ENCODE peak calls at places on chromosomes 12 and 14, in ten cellular contexts. Q is GM23338, O is mucosa of gallbladder, X is foreskin fibroblast, H is RWPE1, T is thoracic aorta, G is NCI-H1417 treated with DMSO at 0.1 percent for 48 hours, J is GM20000, P is anterior cingulate cortex, B is nucleus accumbens. V is an unnamed sample.

GRCh38 chr14:32509632-32510187 is 180.6 kb downstream of the AKAP6 start:
- DNase-seq in G (no peak), B (peak; percentile 87), O (peak; percentile 80), X (peak; percentile 91), J (no peak), H (peak; percentile 48), P (peak; percentile 29), Q (no peak), T (peak; percentile 54), V (no peak)

GRCh38 chr14:42078345-42078744 is 471.7 kb downstream of the LRFN5 start:
- DNase-seq in B (no peak), T (no peak), H (no peak), Q (no peak), O (no peak), G (no peak), J (no peak), P (no peak), X (no peak), V (no peak)

GRCh38 chr14:85702937-85703336 is 173.0 kb downstream of the FLRT2 start:
- DNase-seq in P (no peak), G (no peak), Q (no peak), B (no peak), T (no peak), X (peak; percentile 5), O (no peak), J (no peak), H (no peak), V (no peak)

GRCh38 chr12:53378705-53379388 is 1.1 kb upstream of the SP1 start:
- DNase-seq in B (no peak), T (no peak), O (no peak), J (no peak), H (no peak), X (no peak), G (no peak), Q (peak; percentile 39), P (no peak), V (peak; percentile 57)

GRCh38 chr12:132285991-132286681 is 43.3 kb downstream of the GALNT9 start:
- DNase-seq in G (no peak), J (no peak), T (peak; percentile 33), X (peak; percentile 26), P (no peak), Q (peak; percentile 48), H (peak; percentile 69), O (peak; percentile 66), B (no peak), V (peak; percentile 12)

GRCh38 chr12:55741978-55742377 is 944 bp upstream of the GDF11 start:
- DNase-seq in X (no peak), T (no peak), H (no peak), O (no peak), G (no peak), B (no peak), J (no peak), P (no peak), Q (no peak), V (no peak)

GRCh38 chr14:50676814-50677516 is 8.9 kb upstream of the SAV1 start:
- DNase-seq in Q (no peak), X (no peak), J (peak; percentile 21), P (no peak), G (no peak), T (no peak), B (no peak), O (no peak), H (no peak), V (no peak)

GRCh38 chr12:51360315-51360714 is 13.8 kb upstream of the CELA1 start:
- DNase-seq in G (no peak), H (no peak), P (no peak), B (no peak), J (no peak), Q (no peak), T (no peak), O (no peak), X (no peak), V (no peak)

GRCh38 chr14:57136669-57137068 is 132.0 kb downstream of the EXOC5 start:
- DNase-seq in O (no peak), X (no peak), B (peak; percentile 1), H (no peak), P (peak; percentile 5), T (no peak), G (no peak), J (no peak), Q (peak; percentile 18), V (no peak)

GRCh38 chr12:51759175-51759574 is 89.3 kb downstream of the FIGNL2 start:
- DNase-seq in P (no peak), X (peak; percentile 82), J (no peak), O (no peak), H (no peak), Q (no peak), T (no peak), G (no peak), B (no peak), V (no peak)

GRCh38 chr14:95811813-95812212 is 64.8 kb upstream of the TUNAR start:
- DNase-seq in H (no peak), B (no peak), G (no peak), J (no peak), T (no peak), P (no peak), X (no peak), Q (no peak), O (no peak), V (no peak)

GRCh38 chr14:42947991-42948390 is 1341.3 kb downstream of the LRFN5 start:
- DNase-seq in G (no peak), O (no peak), H (no peak), T (no peak), Q (no peak), P (no peak), B (no peak), J (no peak), X (no peak), V (no peak)

GRCh38 chr14:44379292-44379977 is 127.6 kb downstream of the FSCB start:
- DNase-seq in J (no peak), X (no peak), Q (no peak), H (no peak), P (no peak), G (no peak), O (no peak), B (no peak), T (no peak), V (no peak)

GRCh38 chr14:90758028-90758889 is 58.0 kb downstream of the TTC7B start:
- DNase-seq in T (peak; percentile 67), B (peak; percentile 89), H (peak; percentile 97), G (peak; percentile 58), O (peak; percentile 92), P (peak; percentile 75), Q (peak; percentile 93), J (peak; percentile 99), X (peak; percentile 87), V (peak; percentile 91)

GRCh38 chr12:64674367-64674922 is 64.2 kb downstream of the RASSF3 start:
- DNase-seq in H (no peak), B (no peak), P (no peak), T (no peak), G (no peak), X (no peak), Q (no peak), O (no peak), J (no peak), V (no peak)

GRCh38 chr12:6434205-6435180 is 10.3 kb upstream of the CD27 start:
- DNase-seq in B (no peak), J (no peak), G (no peak), T (no peak), Q (no peak), X (no peak), H (no peak), O (no peak), P (no peak), V (no peak)

GRCh38 chr12:70609739-70610491 is 27.3 kb downstream of the PTPRB start:
- DNase-seq in G (no peak), H (peak; percentile 36), P (no peak), T (no peak), O (peak; percentile 49), J (no peak), B (no peak), Q (peak; percentile 58), X (peak; percentile 12), V (peak; percentile 73)

GRCh38 chr12:25524381-25524780 is 28.7 kb downstream of the LMNTD1 start:
- DNase-seq in H (no peak), B (no peak), X (no peak), J (no peak), P (no peak), G (no peak), O (no peak), Q (no peak), T (no peak), V (no peak)

GRCh38 chr12:57893460-57894353 is 47.2 kb upstream of the CTDSP2 start:
- DNase-seq in X (peak; percentile 94), Q (peak; percentile 61), P (peak; percentile 85), B (peak; percentile 87), J (no peak), O (peak; percentile 83), G (no peak), H (no peak), T (peak; percentile 74), V (peak; percentile 62)

GRCh38 chr12:105641742-105642141 is 311.3 kb downstream of the C12orf75 start:
- DNase-seq in X (no peak), H (no peak), P (no peak), G (no peak), B (no peak), T (no peak), O (no peak), J (no peak), Q (no peak), V (no peak)

GRCh38 chr12:113171543-113171942 is 13.7 kb downstream of the DDX54 start:
- DNase-seq in X (no peak), B (no peak), T (no peak), J (no peak), G (no peak), Q (no peak), P (no peak), O (no peak), H (no peak), V (no peak)

GRCh38 chr12:97309921-97310320 is 152.7 kb upstream of the RMST start:
- DNase-seq in P (no peak), T (no peak), X (no peak), G (no peak), O (no peak), J (no peak), B (no peak), H (no peak), Q (no peak), V (no peak)

GRCh38 chr14:87409401-87409800 is 583.6 kb downstream of the GALC start:
- DNase-seq in J (no peak), G (no peak), Q (no peak), O (no peak), B (no peak), X (no peak), T (no peak), H (no peak), P (no peak), V (no peak)

GRCh38 chr14:91929700-91930099 is 17.8 kb downstream of the FBLN5 start:
- DNase-seq in B (no peak), X (no peak), G (no peak), P (no peak), H (peak; percentile 14), Q (no peak), T (no peak), O (no peak), J (no peak), V (no peak)

GRCh38 chr12:117878598-117878997 is 90.2 kb downstream of the KSR2 start:
- DNase-seq in T (no peak), B (no peak), O (no peak), J (no peak), X (no peak), H (no peak), G (no peak), P (no peak), Q (no peak), V (no peak)

GRCh38 chr12:18895946-18896345 is 158.0 kb downstream of the CAPZA3 start:
- DNase-seq in G (no peak), J (no peak), X (no peak), T (no peak), P (no peak), H (no peak), B (no peak), O (no peak), Q (peak; percentile 78), V (no peak)

GRCh38 chr14:69288001-69288771 is 28.2 kb downstream of the GALNT16 start:
- DNase-seq in H (peak; percentile 15), B (peak; percentile 36), T (no peak), G (no peak), J (no peak), Q (peak; percentile 41), P (peak; percentile 58), X (no peak), O (peak; percentile 32), V (peak; percentile 14)

GRCh38 chr14:67186789-67187188 is 2.5 kb upstream of the GARIN2 start:
- DNase-seq in H (no peak), J (no peak), Q (no peak), B (no peak), P (no peak), T (no peak), O (no peak), X (no peak), G (no peak), V (no peak)

V was measured in small intestine.